ENCODE peak calls at places on chromosomes 1 and 21, in six cellular contexts. B is A549, D is transverse colon, J is ovary, G is GM12892, S is heart left ventricle. L is an unnamed sample.

GRCh38 chr1:240309804-240310203 is 218.1 kb downstream of the FMN2 start:
- DNase-seq in B (peak), D (no peak), J (no peak), G (no peak), S (no peak), L (no peak)

GRCh38 chr1:183138301-183138700 is 47.8 kb upstream of the LAMC2 start:
- DNase-seq in B (no peak), D (no peak), J (no peak), G (no peak), S (no peak), L (no peak)

GRCh38 chr1:11647333-11647732 is 6.9 kb downstream of the FBXO2 start:
- DNase-seq in B (no peak), D (no peak), J (no peak), G (no peak), S (no peak), L (no peak)

GRCh38 chr1:39360726-39361125 is 130.7 kb upstream of the BMP8A start:
- DNase-seq in B (no peak), D (no peak), J (no peak), G (no peak), S (no peak), L (no peak)

GRCh38 chr1:169259816-169260215 is 107.8 kb downstream of the NME7 start:
- DNase-seq in B (no peak), D (no peak), J (no peak), G (no peak), S (no peak), L (no peak)

GRCh38 chr1:228478912-228479665 is 8.1 kb upstream of the RNF187 start:
- DNase-seq in B (no peak), D (no peak), J (no peak), G (no peak), S (no peak), L (no peak)

GRCh38 chr1:50109647-50110075 is 941 bp downstream of the ELAVL4 start:
- DNase-seq in B (no peak), D (no peak), J (no peak), G (no peak), S (no peak), L (no peak)

GRCh38 chr1:10530281-10530740 is 55.6 kb downstream of the PEX14 start:
- DNase-seq in B (no peak), D (peak), J (peak), G (no peak), S (peak), L (peak)

GRCh38 chr1:71285529-71285928 is 204.7 kb upstream of the ZRANB2 start:
- DNase-seq in B (no peak), D (no peak), J (no peak), G (no peak), S (no peak), L (no peak)

GRCh38 chr1:228272831-228273571 is 65.2 kb downstream of the OBSCN start:
- DNase-seq in B (no peak), D (no peak), J (no peak), G (peak), S (peak), L (no peak)

GRCh38 chr1:48036693-48037386 is 39.7 kb upstream of the TRABD2B start:
- DNase-seq in B (no peak), D (no peak), J (no peak), G (no peak), S (no peak), L (no peak)

GRCh38 chr1:174157157-174157806 is 2.0 kb upstream of the RABGAP1L start:
- DNase-seq in B (no peak), D (no peak), J (no peak), G (peak), S (no peak), L (no peak)

GRCh38 chr1:167428418-167428817 is 89.9 kb downstream of the CD247 start:
- DNase-seq in B (no peak), D (no peak), J (no peak), G (no peak), S (no peak), L (no peak)

GRCh38 chr1:18373151-18373550 is 107.6 kb upstream of the KLHDC7A start:
- DNase-seq in B (no peak), D (no peak), J (no peak), G (no peak), S (no peak), L (no peak)

GRCh38 chr1:216847385-216848036 is 124.3 kb upstream of the ESRRG start:
- DNase-seq in B (no peak), D (no peak), J (no peak), G (no peak), S (no peak), L (no peak)

GRCh38 chr1:232806071-232806510 is 875 bp downstream of the MAP10 start:
- DNase-seq in B (no peak), D (no peak), J (no peak), G (no peak), S (no peak), L (no peak)

GRCh38 chr1:36088577-36089392 is at the start of gene ADPRS:
- DNase-seq in B (peak), D (peak), J (peak), G (peak), S (peak), L (peak)

GRCh38 chr1:167775178-167775577 is 53.4 kb downstream of the MPZL1 start:
- DNase-seq in B (no peak), D (no peak), J (no peak), G (no peak), S (no peak), L (no peak)

GRCh38 chr1:29271724-29272123 is 35.4 kb downstream of the PTPRU start:
- DNase-seq in B (peak), D (peak), J (peak), G (no peak), S (peak), L (peak)

GRCh38 chr1:24443241-24443656 is 27.6 kb downstream of the NIPAL3 start:
- DNase-seq in B (no peak), D (no peak), J (no peak), G (no peak), S (no peak), L (no peak)

GRCh38 chr1:153355445-153356071 is 2.1 kb upstream of the S100A9 start:
- DNase-seq in B (peak), D (peak), J (no peak), G (no peak), S (no peak), L (peak)

GRCh38 chr21:31677047-31677446 is 17.6 kb downstream of the SOD1 start:
- DNase-seq in B (no peak), D (no peak), J (no peak), G (no peak), S (no peak), L (no peak)

GRCh38 chr1:195761102-195761501 is 847.1 kb downstream of the KCNT2 start:
- DNase-seq in B (no peak), D (no peak), J (no peak), G (no peak), S (no peak), L (no peak)

GRCh38 chr1:238606896-238607295 is 716.2 kb upstream of the ZP4 start:
- DNase-seq in B (peak), D (no peak), J (no peak), G (no peak), S (no peak), L (no peak)

GRCh38 chr1:40776236-40777072 is 7.1 kb upstream of the KCNQ4 start:
- DNase-seq in B (no peak), D (no peak), J (no peak), G (no peak), S (no peak), L (no peak)

GRCh38 chr1:119971710-119972570 is 75.6 kb upstream of the ADAM30 start:
- DNase-seq in B (no peak), D (no peak), J (no peak), G (no peak), S (no peak), L (no peak)

GRCh38 chr1:156822680-156823079 is 6.0 kb upstream of the SH2D2A start:
- DNase-seq in B (no peak), D (no peak), J (no peak), G (no peak), S (no peak), L (no peak)

GRCh38 chr21:33780631-33781030 is 135.0 kb downstream of the ATP5PO start:
- DNase-seq in B (no peak), D (no peak), J (no peak), G (no peak), S (no peak), L (no peak)

GRCh38 chr1:222096883-222097282 is 355.0 kb upstream of the DUSP10 start:
- DNase-seq in B (no peak), D (no peak), J (no peak), G (no peak), S (no peak), L (no peak)

GRCh38 chr1:54782156-54782555 is 17.8 kb upstream of the PARS2 start:
- DNase-seq in B (no peak), D (no peak), J (no peak), G (no peak), S (no peak), L (no peak)

GRCh38 chr1:162663086-162663485 is 30.8 kb downstream of the DDR2 start:
- DNase-seq in B (no peak), D (no peak), J (no peak), G (no peak), S (no peak), L (no peak)

DNA sequence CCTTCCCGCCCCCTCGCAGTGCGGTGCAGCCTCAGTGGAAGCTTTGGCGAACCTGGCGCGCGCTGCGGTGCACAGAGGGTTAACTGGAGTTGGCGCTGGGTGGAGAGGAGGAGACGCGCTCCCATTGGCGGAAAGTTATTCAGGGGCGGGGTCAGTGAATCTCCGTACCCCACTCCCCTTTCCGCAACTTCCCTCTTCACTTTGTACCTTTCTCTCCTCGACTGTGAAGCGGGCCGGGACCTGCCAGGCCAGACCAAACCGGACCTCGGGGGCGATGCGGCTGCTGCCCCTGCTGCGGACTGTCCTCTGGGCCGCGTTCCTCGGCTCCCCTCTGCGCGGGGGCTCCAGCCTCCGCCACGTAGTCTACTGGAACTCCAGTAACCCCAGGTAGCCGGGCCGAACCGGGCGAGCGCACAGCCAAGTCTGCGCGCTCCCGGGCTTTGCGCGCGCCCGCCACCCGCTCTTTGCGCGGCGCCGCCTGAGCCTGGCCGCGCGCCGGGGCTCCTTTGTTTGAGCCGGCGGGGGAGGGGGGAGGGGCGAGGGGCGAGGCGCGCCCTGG is at the start of gene EFNA4:
- DNase-seq in B (peak), D (peak), J (peak), G (peak), S (peak), L (peak)
- TF ChIP-seq POLR2A in B (peak), D (peak), J (peak), G (peak), S (no peak), L (peak)

DNA sequence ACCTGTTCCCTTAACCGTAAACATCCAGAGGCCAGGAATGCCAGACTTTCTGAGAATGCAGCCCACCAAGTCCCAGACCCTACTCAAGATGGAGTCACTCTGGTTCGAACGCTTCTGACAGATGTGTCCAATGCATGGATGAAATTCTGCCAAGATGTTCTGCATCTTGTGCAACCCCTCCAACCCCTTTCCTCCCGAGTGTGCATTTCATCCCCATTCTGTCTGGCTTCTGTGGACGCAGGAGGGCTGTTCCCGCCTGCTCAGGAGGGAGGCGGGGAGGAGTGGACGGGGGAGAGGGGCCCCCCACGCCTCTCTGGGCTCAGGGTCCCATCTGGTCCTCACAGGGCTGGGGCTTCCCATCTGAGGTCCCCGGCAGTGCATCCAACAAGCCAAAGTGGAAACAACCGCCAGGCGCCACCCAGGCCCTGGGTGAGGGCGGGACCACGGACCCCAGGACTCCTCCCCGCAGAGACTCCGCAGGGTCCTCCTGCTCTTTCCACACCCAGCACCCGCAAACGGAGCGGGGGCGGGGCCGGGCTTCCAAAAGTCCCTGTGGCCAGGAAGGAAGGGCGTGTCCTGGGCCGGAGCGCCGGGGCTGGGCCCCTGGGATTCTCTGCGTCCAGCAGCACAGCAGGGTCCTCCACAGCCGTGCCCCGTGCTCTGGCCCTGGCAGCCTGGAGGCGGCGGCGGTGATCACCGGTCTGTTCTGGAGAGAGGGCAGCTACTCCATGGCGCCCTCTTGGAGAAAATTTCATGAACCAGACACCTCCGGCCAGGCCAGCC is 27.7 kb upstream of the SUMO3 start:
- DNase-seq in B (peak), D (peak), J (peak), G (no peak), S (peak), L (peak)
- TF ChIP-seq POLR2A in B (no peak), D (no peak), J (no peak), G (no peak), S (no peak), L (no peak)

GRCh38 chr1:206590025-206590834 is 22.0 kb downstream of the EIF2D start:
- DNase-seq in B (no peak), D (no peak), J (no peak), G (no peak), S (no peak), L (no peak)
- TF ChIP-seq POLR2A in B (no peak), D (no peak), J (no peak), G (no peak), S (no peak), L (no peak)

DNA sequence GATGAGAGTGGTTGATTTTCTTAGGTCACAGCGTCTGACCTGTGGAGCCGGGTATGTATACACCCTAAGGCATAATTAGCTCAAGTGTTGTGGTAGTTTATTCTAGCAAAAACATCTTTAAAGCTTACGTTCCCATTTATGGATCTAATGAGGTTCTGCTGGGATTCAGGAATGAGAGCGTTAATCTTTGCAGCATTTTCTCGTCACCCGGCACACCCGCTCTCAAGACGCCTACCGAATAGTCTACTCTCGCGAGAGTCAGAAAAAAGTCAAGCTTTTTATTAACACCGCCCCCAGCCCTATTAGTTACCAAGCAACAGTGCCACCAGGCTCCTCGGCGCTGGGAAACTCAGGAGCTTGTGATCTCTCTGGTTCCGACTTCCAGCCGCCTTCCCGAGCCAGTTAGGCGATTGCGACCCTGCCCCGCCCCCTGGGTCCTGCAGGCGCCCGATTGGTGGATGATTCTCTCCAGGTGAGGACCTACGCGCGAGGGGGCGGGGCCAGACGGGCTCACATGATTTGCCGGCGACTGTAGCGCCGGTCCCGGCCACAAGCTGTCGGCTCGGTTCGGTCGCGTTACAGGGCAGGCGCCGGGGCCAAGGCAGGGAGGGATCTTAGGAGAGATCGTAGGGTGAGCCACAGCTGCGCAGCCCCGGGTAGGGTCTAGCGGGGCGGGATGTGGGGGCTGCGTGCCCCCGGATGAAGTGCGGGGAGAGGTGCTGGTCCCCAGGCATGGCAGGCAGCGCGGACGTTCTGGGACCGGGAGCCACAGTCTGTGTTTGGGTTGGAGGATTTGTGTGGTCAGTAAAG is at the start of gene PFKFB2:
- DNase-seq in B (peak), D (peak), J (peak), G (peak), S (peak), L (peak)
- TF ChIP-seq POLR2A in B (peak), D (peak), J (peak), G (peak), S (peak), L (peak)

DNA sequence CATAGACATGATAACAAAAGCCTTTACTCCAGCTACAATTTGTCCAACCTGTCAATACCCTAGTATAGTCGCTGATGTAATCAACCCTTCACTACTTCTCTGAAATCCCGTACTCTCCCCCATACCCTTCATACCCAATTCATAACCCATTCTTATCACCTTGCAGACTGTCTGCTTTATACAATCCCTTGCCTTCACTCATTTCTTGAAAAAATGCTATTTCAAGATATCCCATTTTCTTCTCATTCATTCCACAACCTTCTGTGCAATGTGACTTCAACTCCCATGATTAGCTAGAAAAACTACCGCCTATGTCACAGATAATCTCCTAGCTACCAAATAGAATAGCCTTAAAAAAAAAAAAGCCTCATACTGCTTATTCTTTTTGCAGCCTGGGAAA is 49.5 kb downstream of the EPS15 start:
- DNase-seq in B (no peak), D (no peak), J (no peak), G (no peak), S (no peak), L (no peak)
- TF ChIP-seq POLR2A in B (no peak), D (no peak), J (no peak), G (no peak), S (no peak), L (no peak)

GRCh38 chr1:178094752-178095645 is 1.1 kb downstream of the RASAL2 start:
- DNase-seq in B (no peak), D (no peak), J (no peak), G (no peak), S (no peak), L (no peak)

GRCh38 chr1:178096421-178096820 is 2.5 kb downstream of the RASAL2 start:
- DNase-seq in B (no peak), D (no peak), J (no peak), G (no peak), S (no peak), L (no peak)

GRCh38 chr1:178091986-178092745 is 1.7 kb upstream of the RASAL2 start:
- DNase-seq in B (no peak), D (no peak), J (no peak), G (no peak), S (no peak), L (no peak)

GRCh38 chr1:178093958-178094751 is at the start of gene RASAL2:
- DNase-seq in B (peak), D (peak), J (peak), G (peak), S (peak), L (peak)

DNA sequence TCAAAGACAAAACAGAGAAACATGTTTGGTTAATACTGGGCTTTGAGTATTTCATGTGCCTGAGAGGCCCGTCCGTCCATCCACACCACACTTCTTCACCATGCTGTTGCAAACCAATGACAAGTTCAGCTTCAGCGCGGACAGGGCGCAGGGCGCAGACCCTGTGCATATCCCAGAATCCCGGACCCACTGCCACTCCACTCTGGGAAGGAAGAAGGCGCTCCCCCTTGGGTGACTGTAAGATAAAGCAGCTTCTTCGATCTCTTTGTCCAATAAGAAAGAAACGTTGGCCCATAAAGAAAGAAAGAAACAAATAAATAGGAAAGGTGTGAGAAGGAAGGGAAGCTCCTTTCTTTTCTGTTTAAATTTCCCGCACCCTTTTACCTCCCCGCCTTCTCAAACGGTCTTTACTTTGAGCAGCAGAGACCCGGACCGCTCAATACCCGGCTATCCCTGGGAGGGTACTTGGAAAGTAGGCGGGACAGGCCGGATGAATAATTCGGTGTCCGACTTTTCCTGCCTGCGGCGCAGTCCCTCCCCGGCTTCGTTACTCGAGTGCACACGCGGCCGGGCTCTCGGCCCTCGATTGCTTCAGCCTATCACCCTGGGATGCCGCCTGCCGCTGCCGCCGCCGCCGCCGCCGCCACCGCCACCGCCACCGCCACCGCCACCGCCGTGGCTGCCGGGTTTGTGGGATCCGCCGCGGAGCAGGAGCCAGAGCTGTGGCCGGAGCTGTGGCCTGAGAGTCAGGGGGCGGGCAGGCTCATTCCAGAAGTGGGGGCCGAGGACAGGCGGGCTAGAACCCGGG is 550 bp upstream of the RASAL2 start:
- DNase-seq in B (peak), D (peak), J (peak), G (peak), S (peak), L (peak)
- TF ChIP-seq POLR2A in B (peak), D (no peak), J (no peak), G (no peak), S (peak), L (no peak)

GRCh38 chr1:3796215-3797193 is at the start of gene LRRC47:
- DNase-seq in B (peak), D (peak), J (peak), G (peak), S (peak), L (peak)
- TF ChIP-seq POLR2A in B (peak), D (peak), J (peak), G (peak), S (peak), L (peak)